ENCODE peak calls at places on chromosomes 5 and 9, in seven cellular contexts. D is AG04449, R is MM.1S, T is fibroblast of mammary gland, M is AG09309, L is GM23248, H is bronchial epithelial cell. C is an unnamed sample.
A peak's percentile ranks its signal among the peaks of the same experiment; 100 is the strongest.

GRCh38 chr5:76790632-76791290 is 28.1 kb upstream of the F2RL1 start:
- DNase-seq in L (peak; percentile 98), R (no peak), H (peak; percentile 100), M (peak; percentile 94), D (peak; percentile 91), T (peak; percentile 100), C (peak; percentile 15)

GRCh38 chr5:103228588-103228987 is 30.0 kb upstream of the MACIR start:
- DNase-seq in L (no peak), H (no peak), R (no peak), M (no peak), T (no peak), D (no peak), C (no peak)

GRCh38 chr5:850511-851006 is at the start of gene ZDHHC11:
- DNase-seq in M (no peak), T (no peak), D (no peak), R (no peak), L (no peak), H (no peak), C (no peak)

GRCh38 chr5:143140492-143141231 is 262.8 kb downstream of the NR3C1 start:
- DNase-seq in T (no peak), L (no peak), H (peak; percentile 79), M (no peak), R (no peak), D (no peak), C (no peak)

GRCh38 chr5:80711938-80712337 is 57.2 kb upstream of the DHFR start:
- DNase-seq in R (no peak), T (peak; percentile 39), H (peak; percentile 10), M (no peak), L (peak; percentile 39), D (no peak), C (no peak)

GRCh38 chr5:9863486-9863885 is 233.3 kb upstream of the TAS2R1 start:
- DNase-seq in T (no peak), D (no peak), H (no peak), L (no peak), M (no peak), R (no peak), C (no peak)

GRCh38 chr9:30978000-30978399 is 1406.4 kb upstream of the ACO1 start:
- DNase-seq in L (no peak), D (no peak), H (no peak), M (no peak), T (no peak), R (no peak), C (no peak)

GRCh38 chr5:160749682-160750081 is 102.3 kb downstream of the ATP10B start:
- DNase-seq in M (no peak), H (no peak), L (no peak), R (no peak), D (no peak), T (no peak), C (no peak)

GRCh38 chr5:124679578-124680210 is 66.7 kb downstream of the ZNF608 start:
- DNase-seq in D (no peak), R (no peak), L (no peak), M (no peak), H (no peak), T (no peak), C (no peak)

GRCh38 chr5:17261075-17261474 is 43.6 kb downstream of the BASP1 start:
- DNase-seq in R (no peak), H (no peak), T (no peak), D (no peak), L (no peak), M (no peak), C (no peak)

GRCh38 chr9:114072181-114073140 is 5.6 kb downstream of the AMBP start:
- DNase-seq in T (peak; percentile 37), L (peak; percentile 56), R (no peak), D (no peak), H (peak; percentile 32), M (no peak), C (no peak)

GRCh38 chr5:129204525-129204924 is 110.0 kb downstream of the ISOC1 start:
- DNase-seq in T (no peak), R (no peak), M (no peak), L (no peak), D (no peak), H (peak; percentile 42), C (no peak)

GRCh38 chr5:109410389-109411174 is 808 bp upstream of the PJA2 start:
- DNase-seq in D (no peak), T (peak; percentile 88), R (peak; percentile 71), L (peak; percentile 88), M (peak; percentile 33), H (peak; percentile 59), C (no peak)

GRCh38 chr5:36870399-36871040 is 6.0 kb upstream of the NIPBL start:
- DNase-seq in L (peak; percentile 77), T (peak; percentile 80), M (no peak), R (peak; percentile 78), H (peak; percentile 77), D (no peak), C (peak; percentile 78)

GRCh38 chr5:9799601-9800000 is 169.4 kb upstream of the TAS2R1 start:
- DNase-seq in T (no peak), H (no peak), M (no peak), L (no peak), D (no peak), R (no peak), C (no peak)

GRCh38 chr9:92747459-92748232 is 17.0 kb downstream of the BICD2 start:
- DNase-seq in L (peak; percentile 74), H (peak; percentile 64), D (no peak), T (peak; percentile 40), R (no peak), M (no peak), C (no peak)

GRCh38 chr5:140147460-140147859 is 21.7 kb downstream of the IGIP start:
- DNase-seq in M (no peak), T (no peak), D (no peak), R (no peak), H (no peak), L (no peak), C (no peak)

GRCh38 chr9:99868845-99869244 is 37.6 kb upstream of the STX17 start:
- DNase-seq in T (peak; percentile 26), L (peak; percentile 31), R (no peak), D (no peak), M (no peak), H (no peak), C (no peak)

GRCh38 chr5:36300181-36300926 is 1.3 kb downstream of the RANBP3L start:
- DNase-seq in H (no peak), D (no peak), L (peak; percentile 30), R (no peak), T (peak; percentile 39), M (peak; percentile 3), C (no peak)

GRCh38 chr5:177116631-177117373 is 16.8 kb upstream of the NSD1 start:
- DNase-seq in H (peak; percentile 34), R (no peak), M (no peak), D (no peak), T (peak; percentile 80), L (peak; percentile 88), C (no peak)
- H3K4me3 ChIP-seq in H (no peak overlapping the region), R (no peak overlapping the region), M (no peak overlapping the region), D (peak overlapping the region; percentile 19), T (no peak overlapping the region), L (peak overlapping the region; percentile 38), C (no peak overlapping the region)

GRCh38 chr5:52269395-52269794 is 518.3 kb upstream of the ITGA1 start:
- DNase-seq in L (no peak), D (no peak), R (no peak), T (no peak), H (no peak), M (no peak), C (no peak)

DNA sequence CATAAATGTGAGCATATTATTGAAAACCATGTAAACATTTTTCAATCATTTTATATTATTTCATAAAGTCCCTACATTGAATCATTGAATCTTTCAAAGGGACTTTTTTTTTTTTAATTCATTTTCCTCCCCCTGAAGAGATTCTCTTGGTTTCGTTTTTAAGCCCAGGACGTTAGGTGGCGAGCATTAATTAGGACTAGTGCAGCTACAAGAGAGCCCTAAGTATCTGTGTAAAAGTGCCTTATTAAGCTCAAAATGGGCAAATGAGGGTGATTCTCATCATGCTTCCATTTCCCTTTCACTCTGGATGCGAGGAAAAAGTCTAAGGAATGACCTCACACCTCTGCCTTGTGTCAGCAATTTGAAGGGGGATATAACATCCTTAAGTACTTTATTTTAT is 517.9 kb upstream of the ITGA1 start:
- DNase-seq in H (no peak), R (peak; percentile 50), T (no peak), D (no peak), M (no peak), L (no peak), C (no peak)
- H3K4me3 ChIP-seq in H (no peak overlapping the region), R (peak overlapping the region; percentile 46), T (no peak overlapping the region), D (no peak overlapping the region), M (no peak overlapping the region), L (peak overlapping the region; percentile 58), C (no peak overlapping the region)

GRCh38 chr5:177472460-177473441 is 683 bp downstream of the DBN1 start:
- DNase-seq in D (no peak), T (no peak), R (no peak), L (peak; percentile 69), H (no peak), M (no peak), C (peak; percentile 59)
- H3K4me3 ChIP-seq in D (peak overlapping the region; percentile 89), T (peak overlapping the region; percentile 75), R (peak overlapping the region; percentile 42), L (peak overlapping the region; percentile 82), H (peak overlapping the region; percentile 70), M (peak overlapping the region; percentile 92), C (peak overlapping the region; percentile 76)

GRCh38 chr5:149367972-149368645 is 10.3 kb downstream of the PCYOX1L start:
- DNase-seq in L (no peak), M (no peak), H (no peak), R (no peak), D (no peak), T (no peak), C (no peak)
- H3K4me3 ChIP-seq in L (no peak overlapping the region), M (no peak overlapping the region), H (no peak overlapping the region), R (no peak overlapping the region), D (no peak overlapping the region), T (no peak overlapping the region), C (no peak overlapping the region)

DNA sequence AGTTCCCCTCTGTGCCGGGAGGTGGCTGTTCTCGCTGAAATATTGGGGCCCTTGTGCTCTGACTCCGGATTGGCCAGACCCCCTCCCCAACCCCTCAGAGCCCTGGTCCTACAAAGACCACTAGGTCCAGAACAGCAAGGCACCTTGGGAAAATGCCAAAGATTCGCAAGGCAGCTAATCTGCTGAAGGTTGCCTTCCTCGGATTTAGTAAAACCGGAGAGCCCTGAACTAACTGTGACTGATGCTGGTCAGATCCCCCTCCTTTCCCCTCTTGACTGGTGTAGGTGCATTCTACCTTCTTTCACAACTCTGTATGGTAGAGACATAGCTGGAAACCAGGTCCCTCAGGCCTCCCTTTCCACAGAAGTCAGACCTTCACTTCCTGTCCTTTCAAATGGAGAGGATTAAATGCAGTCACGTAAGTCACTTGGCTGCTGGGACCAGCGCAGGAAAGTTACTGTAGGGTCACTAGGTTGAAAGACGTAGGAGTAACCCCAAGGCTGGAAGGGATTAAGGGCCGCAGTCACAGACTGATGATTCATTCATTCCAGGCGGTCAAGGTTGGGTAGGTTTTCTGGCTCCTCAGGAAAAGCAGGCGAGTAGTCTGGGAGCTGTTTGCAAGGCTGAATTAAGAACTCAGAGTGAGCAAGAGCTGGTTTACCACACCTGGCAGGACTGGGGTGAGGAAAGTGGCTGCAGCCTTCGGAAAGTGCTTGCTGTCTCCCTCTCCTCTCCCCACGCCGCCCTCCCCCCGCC is 5.3 kb downstream of the BARX1 start:
- DNase-seq in R (no peak), T (peak; percentile 26), H (no peak), L (peak; percentile 26), M (no peak), D (no peak), C (no peak)
- H3K4me3 ChIP-seq in R (no peak overlapping the region), T (no peak overlapping the region), H (no peak overlapping the region), L (no peak overlapping the region), M (no peak overlapping the region), D (no peak overlapping the region), C (no peak overlapping the region)

GRCh38 chr5:3602713-3603502 is 7.3 kb downstream of the IRX1 start:
- DNase-seq in H (no peak), L (peak; percentile 91), M (no peak), D (no peak), R (no peak), T (peak; percentile 35), C (no peak)
- H3K4me3 ChIP-seq in H (no peak overlapping the region), L (peak overlapping the region; percentile 84), M (no peak overlapping the region), D (peak overlapping the region; percentile 69), R (no peak overlapping the region), T (no peak overlapping the region), C (no peak overlapping the region)

C was measured in Jurkat, Clone E6-1.